ENCODE peak calls at places on chromosome 15, in seven cellular contexts. Y, E, B, Q, I, Z and X are unnamed samples.

GRCh38 chr15:42608110-42608531 is 32.7 kb downstream of the STARD9 start:
- DNase-seq in Y (peak; percentile 88), E (no peak), B (no peak), Q (no peak), I (no peak), Z (no peak), X (no peak)

GRCh38 chr15:64507293-64507802 is 47.0 kb downstream of the ZNF609 start:
- DNase-seq in Y (peak; percentile 95), E (peak; percentile 28), B (peak; percentile 61), Q (peak; percentile 72), I (no peak), Z (peak; percentile 83), X (peak; percentile 74)

GRCh38 chr15:85773249-85773648 is 21.5 kb downstream of the KLHL25 start:
- DNase-seq in Y (no peak), E (no peak), B (no peak), Q (no peak), I (no peak), Z (no peak), X (no peak)

GRCh38 chr15:22888120-22888859 is 49.8 kb downstream of the NIPA2 start:
- DNase-seq in Y (peak; percentile 78), E (no peak), B (no peak), Q (no peak), I (no peak), Z (peak; percentile 56), X (no peak)

GRCh38 chr15:88035381-88035780 is 221.2 kb downstream of the NTRK3 start:
- DNase-seq in Y (no peak), E (no peak), B (no peak), Q (no peak), I (no peak), Z (no peak), X (no peak)

GRCh38 chr15:59166601-59167265 is 39.9 kb upstream of the LDHAL6B start:
- DNase-seq in Y (no peak), E (no peak), B (no peak), Q (no peak), I (no peak), Z (no peak), X (no peak)

GRCh38 chr15:74333093-74333492 is 34.4 kb downstream of the CYP11A1 start:
- DNase-seq in Y (no peak), E (no peak), B (no peak), Q (no peak), I (no peak), Z (no peak), X (no peak)

GRCh38 chr15:99121207-99121606 is 16.3 kb downstream of the SYNM start:
- DNase-seq in Y (no peak), E (no peak), B (no peak), Q (no peak), I (no peak), Z (no peak), X (no peak)

GRCh38 chr15:31259562-31260252 is 66.9 kb upstream of the KLF13 start:
- DNase-seq in Y (no peak), E (no peak), B (no peak), Q (no peak), I (no peak), Z (no peak), X (no peak)

GRCh38 chr15:78415284-78415683 is 22.7 kb upstream of the IREB2 start:
- DNase-seq in Y (peak; percentile 17), E (no peak), B (no peak), Q (no peak), I (peak; percentile 71), Z (no peak), X (peak; percentile 79)

GRCh38 chr15:26087395-26087794 is 224.3 kb upstream of the ATP10A start:
- DNase-seq in Y (peak; percentile 13), E (no peak), B (no peak), Q (no peak), I (no peak), Z (no peak), X (peak; percentile 91)

GRCh38 chr15:90701048-90701447 is 16.1 kb upstream of the BLM start:
- DNase-seq in Y (no peak), E (no peak), B (no peak), Q (no peak), I (no peak), Z (no peak), X (peak; percentile 57)

GRCh38 chr15:70276401-70276800 is 178.7 kb upstream of the TLE3 start:
- DNase-seq in Y (no peak), E (no peak), B (no peak), Q (no peak), I (no peak), Z (peak; percentile 46), X (no peak)

GRCh38 chr15:73318463-73319351 is 50.1 kb downstream of the HCN4 start:
- DNase-seq in Y (no peak), E (no peak), B (no peak), Q (no peak), I (peak; percentile 87), Z (peak; percentile 72), X (no peak)

GRCh38 chr15:70339551-70340517 is 242.1 kb upstream of the TLE3 start:
- DNase-seq in Y (no peak), E (no peak), B (no peak), Q (no peak), I (no peak), Z (peak; percentile 53), X (peak; percentile 98)